ENCODE peak calls at places on chromosomes 13 and 19, in five cellular contexts. One of them, this sample, is unnamed.

GRCh38 chr13:57345526-57345925 is 178.5 kb downstream of the PRR20E start:
- DNase-seq in lower lobe of right lung: no peak
- DNase-seq in kidney epithelial cell: no peak
- DNase-seq in heart left ventricle: no peak
- DNase-seq in fibroblast of villous mesenchyme: no peak
- DNase-seq in this sample: no peak

GRCh38 chr19:50465986-50466771 is 10.1 kb upstream of the EMC10 start:
- DNase-seq in lower lobe of right lung: peak
- DNase-seq in kidney epithelial cell: no peak
- DNase-seq in heart left ventricle: peak
- DNase-seq in fibroblast of villous mesenchyme: no peak
- DNase-seq in this sample: no peak

GRCh38 chr13:83881917-83882625 is at the start of gene SLITRK1:
- DNase-seq in lower lobe of right lung: peak
- DNase-seq in heart left ventricle: no peak
- DNase-seq in fibroblast of villous mesenchyme: no peak
- DNase-seq in kidney epithelial cell: peak
- DNase-seq in this sample: no peak

GRCh38 chr13:27971776-27972618 is 2.9 kb upstream of the CDX2 start:
- DNase-seq in fibroblast of villous mesenchyme: no peak
- DNase-seq in lower lobe of right lung: no peak
- DNase-seq in kidney epithelial cell: no peak
- DNase-seq in heart left ventricle: no peak
- DNase-seq in this sample: no peak

GRCh38 chr13:105142556-105142955 is 1392.9 kb downstream of the EFNB2 start:
- DNase-seq in kidney epithelial cell: no peak
- DNase-seq in fibroblast of villous mesenchyme: no peak
- DNase-seq in lower lobe of right lung: no peak
- DNase-seq in heart left ventricle: no peak
- DNase-seq in this sample: no peak

GRCh38 chr13:37164635-37165034 is 59.2 kb upstream of the CSNK1A1L start:
- DNase-seq in heart left ventricle: no peak
- DNase-seq in kidney epithelial cell: no peak
- DNase-seq in fibroblast of villous mesenchyme: no peak
- DNase-seq in lower lobe of right lung: no peak
- DNase-seq in this sample: no peak

GRCh38 chr13:100875392-100876043 is 200.9 kb upstream of the TMTC4 start:
- DNase-seq in lower lobe of right lung: no peak
- DNase-seq in kidney epithelial cell: peak
- DNase-seq in fibroblast of villous mesenchyme: peak
- DNase-seq in heart left ventricle: no peak
- DNase-seq in this sample: peak

GRCh38 chr13:62360609-62361008 is 945.0 kb upstream of the PCDH20 start:
- DNase-seq in heart left ventricle: no peak
- DNase-seq in lower lobe of right lung: no peak
- DNase-seq in kidney epithelial cell: no peak
- DNase-seq in fibroblast of villous mesenchyme: no peak
- DNase-seq in this sample: no peak

GRCh38 chr19:29696045-29696682 is 18.9 kb downstream of the C19orf12 start:
- DNase-seq in fibroblast of villous mesenchyme: no peak
- DNase-seq in kidney epithelial cell: no peak
- DNase-seq in lower lobe of right lung: no peak
- DNase-seq in heart left ventricle: no peak
- DNase-seq in this sample: no peak

GRCh38 chr19:13012690-13013608 is 17.7 kb downstream of the NFIX start:
- DNase-seq in fibroblast of villous mesenchyme: peak
- DNase-seq in kidney epithelial cell: no peak
- DNase-seq in lower lobe of right lung: no peak
- DNase-seq in heart left ventricle: peak
- DNase-seq in this sample: no peak

GRCh38 chr19:11242864-11243797 is 3.7 kb downstream of the ANGPTL8 start:
- DNase-seq in heart left ventricle: peak
- DNase-seq in kidney epithelial cell: no peak
- DNase-seq in fibroblast of villous mesenchyme: peak
- DNase-seq in lower lobe of right lung: peak
- DNase-seq in this sample: no peak

GRCh38 chr13:29402168-29402621 is 193.3 kb downstream of the SLC7A1 start:
- DNase-seq in heart left ventricle: no peak
- DNase-seq in kidney epithelial cell: peak
- DNase-seq in fibroblast of villous mesenchyme: peak
- DNase-seq in lower lobe of right lung: no peak
- DNase-seq in this sample: no peak

GRCh38 chr19:12331211-12331941 is 2.1 kb downstream of the ZNF563 start:
- DNase-seq in kidney epithelial cell: no peak
- DNase-seq in lower lobe of right lung: no peak
- DNase-seq in heart left ventricle: peak
- DNase-seq in fibroblast of villous mesenchyme: no peak
- DNase-seq in this sample: no peak

GRCh38 chr19:17243854-17244617 is 1.7 kb downstream of the NR2F6 start:
- DNase-seq in heart left ventricle: peak
- DNase-seq in fibroblast of villous mesenchyme: no peak
- DNase-seq in lower lobe of right lung: peak
- DNase-seq in kidney epithelial cell: no peak
- DNase-seq in this sample: no peak

GRCh38 chr13:113584870-113585671 is 518 bp downstream of the TFDP1 start:
- DNase-seq in lower lobe of right lung: peak
- DNase-seq in fibroblast of villous mesenchyme: peak
- DNase-seq in kidney epithelial cell: no peak
- DNase-seq in heart left ventricle: no peak
- DNase-seq in this sample: no peak

GRCh38 chr13:23868521-23868920 is 20.7 kb downstream of the MIPEP start:
- DNase-seq in fibroblast of villous mesenchyme: peak
- DNase-seq in heart left ventricle: no peak
- DNase-seq in kidney epithelial cell: no peak
- DNase-seq in lower lobe of right lung: no peak
- DNase-seq in this sample: peak

GRCh38 chr19:3434630-3435553 is 45.4 kb downstream of the SMIM24 start:
- DNase-seq in lower lobe of right lung: peak
- DNase-seq in heart left ventricle: peak
- DNase-seq in fibroblast of villous mesenchyme: peak
- DNase-seq in kidney epithelial cell: peak
- DNase-seq in this sample: peak

GRCh38 chr13:46229251-46229650 is 17.5 kb downstream of the LRRC63 start:
- DNase-seq in lower lobe of right lung: no peak
- DNase-seq in fibroblast of villous mesenchyme: no peak
- DNase-seq in heart left ventricle: no peak
- DNase-seq in kidney epithelial cell: no peak
- DNase-seq in this sample: no peak

GRCh38 chr13:94822356-94822755 is 110.0 kb upstream of the SOX21 start:
- DNase-seq in fibroblast of villous mesenchyme: no peak
- DNase-seq in lower lobe of right lung: no peak
- DNase-seq in kidney epithelial cell: no peak
- DNase-seq in heart left ventricle: no peak
- DNase-seq in this sample: no peak

GRCh38 chr13:94829201-94829600 is 116.9 kb upstream of the SOX21 start:
- DNase-seq in kidney epithelial cell: no peak
- DNase-seq in lower lobe of right lung: no peak
- DNase-seq in fibroblast of villous mesenchyme: no peak
- DNase-seq in heart left ventricle: no peak
- DNase-seq in this sample: no peak

GRCh38 chr13:94829801-94830200 is 117.5 kb upstream of the SOX21 start:
- DNase-seq in fibroblast of villous mesenchyme: no peak
- DNase-seq in heart left ventricle: no peak
- DNase-seq in lower lobe of right lung: no peak
- DNase-seq in kidney epithelial cell: no peak
- DNase-seq in this sample: no peak

GRCh38 chr13:94824601-94825000 is 112.3 kb upstream of the SOX21 start:
- DNase-seq in kidney epithelial cell: no peak
- DNase-seq in heart left ventricle: no peak
- DNase-seq in fibroblast of villous mesenchyme: no peak
- DNase-seq in lower lobe of right lung: no peak
- DNase-seq in this sample: no peak

GRCh38 chr13:94825507-94825906 is 113.2 kb upstream of the SOX21 start:
- DNase-seq in heart left ventricle: peak
- DNase-seq in fibroblast of villous mesenchyme: peak
- DNase-seq in lower lobe of right lung: no peak
- DNase-seq in kidney epithelial cell: no peak
- DNase-seq in this sample: no peak
- H3K4me3 ChIP-seq in heart left ventricle: no peak
- H3K4me3 ChIP-seq in fibroblast of villous mesenchyme: no peak
- H3K4me3 ChIP-seq in lower lobe of right lung: no peak
- H3K4me3 ChIP-seq in kidney epithelial cell: no peak
- H3K4me3 ChIP-seq in this sample: no peak

DNA sequence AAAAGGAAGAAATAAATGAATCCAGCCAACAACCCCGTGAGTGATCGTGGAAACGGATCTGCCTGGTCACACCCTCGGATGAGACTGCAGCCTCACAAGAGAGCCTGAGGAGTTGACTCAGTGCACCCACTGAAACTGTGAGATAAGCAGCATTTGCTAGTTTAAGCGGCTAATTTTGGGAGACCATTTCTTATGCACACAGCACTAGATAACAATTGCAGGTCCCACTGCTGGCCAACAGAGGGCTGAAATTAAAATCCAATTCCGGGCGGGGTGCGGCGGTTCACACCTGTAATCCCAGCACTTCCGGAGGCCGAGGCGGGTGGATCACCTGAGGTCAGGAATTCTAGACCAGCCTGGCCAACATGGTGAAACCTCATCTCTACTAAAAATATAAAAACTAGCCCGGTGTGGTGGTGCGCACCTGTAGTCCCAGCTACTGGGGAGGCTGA is 3.6 kb downstream of the UQCR11 start:
- DNase-seq in heart left ventricle: no peak
- DNase-seq in fibroblast of villous mesenchyme: no peak
- DNase-seq in lower lobe of right lung: no peak
- DNase-seq in kidney epithelial cell: no peak
- DNase-seq in this sample: no peak
- TF ChIP-seq CTCF in heart left ventricle: no peak
- TF ChIP-seq CTCF in fibroblast of villous mesenchyme: no peak
- TF ChIP-seq CTCF in lower lobe of right lung: no peak
- TF ChIP-seq CTCF in kidney epithelial cell: peak
- TF ChIP-seq CTCF in this sample: no peak

DNA sequence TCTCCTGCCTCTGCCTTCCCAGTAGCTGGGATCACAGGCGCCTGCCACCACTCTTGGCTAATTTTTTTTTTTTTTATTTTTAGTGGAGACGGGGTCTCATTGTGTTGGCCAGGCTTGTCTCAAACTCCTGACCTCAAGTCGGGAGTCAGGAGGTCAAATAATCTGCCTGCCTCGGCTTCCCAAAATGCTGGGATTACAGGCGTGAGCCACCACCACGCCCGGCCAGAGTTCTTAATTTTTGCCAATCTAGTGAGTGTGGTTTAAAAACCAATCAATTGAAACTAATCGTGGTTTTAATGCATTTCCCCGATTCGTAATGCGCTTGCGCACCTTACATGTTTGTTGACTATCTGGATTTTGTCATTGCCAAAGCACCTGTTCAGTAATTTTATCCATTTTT is 37.0 kb downstream of the SKA3 start:
- DNase-seq in heart left ventricle: no peak
- DNase-seq in fibroblast of villous mesenchyme: no peak
- DNase-seq in lower lobe of right lung: no peak
- DNase-seq in kidney epithelial cell: no peak
- DNase-seq in this sample: no peak
- H3K4me3 ChIP-seq in heart left ventricle: peak
- H3K4me3 ChIP-seq in fibroblast of villous mesenchyme: peak
- H3K4me3 ChIP-seq in lower lobe of right lung: peak
- H3K4me3 ChIP-seq in kidney epithelial cell: peak
- H3K4me3 ChIP-seq in this sample: peak

DNA sequence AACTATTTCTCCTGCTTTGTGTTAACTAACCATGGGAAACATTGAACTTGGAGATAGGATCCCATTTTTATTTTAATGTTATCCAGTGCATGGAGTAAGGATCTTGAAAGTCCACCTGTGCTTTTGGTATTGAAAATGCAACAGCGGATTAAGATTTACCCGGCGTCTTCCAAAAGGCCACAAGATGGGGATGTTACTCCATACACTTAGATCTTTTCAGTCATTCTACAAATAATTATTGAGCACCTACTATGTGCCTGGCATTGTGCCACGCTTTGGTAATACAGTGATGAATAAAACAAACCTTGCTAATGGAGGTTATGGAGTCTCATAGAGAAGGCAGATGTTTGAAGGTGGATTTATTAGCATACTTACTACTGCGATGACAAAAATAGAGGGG is 56.9 kb downstream of the RFC3 start:
- DNase-seq in heart left ventricle: no peak
- DNase-seq in lower lobe of right lung: no peak
- DNase-seq in fibroblast of villous mesenchyme: no peak
- DNase-seq in kidney epithelial cell: no peak
- DNase-seq in this sample: no peak
- TF ChIP-seq CTCF in heart left ventricle: no peak
- TF ChIP-seq CTCF in lower lobe of right lung: no peak
- TF ChIP-seq CTCF in fibroblast of villous mesenchyme: peak
- TF ChIP-seq CTCF in kidney epithelial cell: no peak
- TF ChIP-seq CTCF in this sample: no peak

GRCh38 chr13:42876270-42876714 is 94.9 kb downstream of the FAM216B start:
- DNase-seq in kidney epithelial cell: no peak
- DNase-seq in lower lobe of right lung: no peak
- DNase-seq in fibroblast of villous mesenchyme: peak
- DNase-seq in heart left ventricle: no peak
- DNase-seq in this sample: no peak
- H3K4me3 ChIP-seq in kidney epithelial cell: no peak
- H3K4me3 ChIP-seq in lower lobe of right lung: no peak
- H3K4me3 ChIP-seq in fibroblast of villous mesenchyme: no peak
- H3K4me3 ChIP-seq in heart left ventricle: no peak
- H3K4me3 ChIP-seq in this sample: no peak

GRCh38 chr13:60881507-60881906 is 484.5 kb downstream of the TDRD3 start:
- DNase-seq in kidney epithelial cell: no peak
- DNase-seq in heart left ventricle: no peak
- DNase-seq in lower lobe of right lung: no peak
- DNase-seq in fibroblast of villous mesenchyme: no peak
- DNase-seq in this sample: no peak
- TF ChIP-seq CTCF in kidney epithelial cell: no peak
- TF ChIP-seq CTCF in heart left ventricle: no peak
- TF ChIP-seq CTCF in lower lobe of right lung: no peak
- TF ChIP-seq CTCF in fibroblast of villous mesenchyme: no peak
- TF ChIP-seq CTCF in this sample: no peak

DNA sequence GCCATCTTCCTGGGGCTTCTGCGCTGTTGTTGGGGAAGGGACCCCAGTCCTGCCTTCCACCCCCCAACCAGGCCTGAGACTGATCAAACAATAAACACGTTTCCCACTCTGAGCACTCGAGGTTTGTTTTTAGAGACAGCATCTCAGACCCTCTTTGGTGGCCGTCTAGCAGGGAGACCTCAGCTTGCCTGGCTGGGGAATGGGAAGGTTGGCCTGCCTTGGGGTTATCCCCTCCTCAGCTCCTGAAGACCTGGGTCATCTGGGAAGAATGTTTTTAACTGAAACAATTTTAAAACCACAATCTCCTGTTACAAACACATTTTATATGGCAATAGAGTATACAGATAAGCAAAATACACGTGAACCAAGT is 2.0 kb downstream of the ZNF581 start:
- DNase-seq in heart left ventricle: no peak
- DNase-seq in fibroblast of villous mesenchyme: no peak
- DNase-seq in kidney epithelial cell: no peak
- DNase-seq in lower lobe of right lung: no peak
- DNase-seq in this sample: no peak
- H3K4me3 ChIP-seq in heart left ventricle: no peak
- H3K4me3 ChIP-seq in fibroblast of villous mesenchyme: no peak
- H3K4me3 ChIP-seq in kidney epithelial cell: no peak
- H3K4me3 ChIP-seq in lower lobe of right lung: no peak
- H3K4me3 ChIP-seq in this sample: no peak